ENCODE peak calls at places on chromosome 15, in four cellular contexts. One of them, this sample, is unnamed.
A peak's percentile ranks its signal among the peaks of the same experiment; 100 is the strongest.

GRCh38 chr15:32871887-32872286 is 154.1 kb downstream of the GREM1 start:
- DNase-seq in psoas muscle: no peak
- DNase-seq in heart right ventricle: no peak
- DNase-seq in OCI-LY7: no peak
- DNase-seq in this sample: no peak

GRCh38 chr15:24039683-24040082 is 352.6 kb upstream of the NDN start:
- DNase-seq in heart right ventricle: no peak
- DNase-seq in OCI-LY7: no peak
- DNase-seq in psoas muscle: no peak
- DNase-seq in this sample: no peak

GRCh38 chr15:45048784-45049631 is 26.0 kb downstream of the SORD start:
- DNase-seq in OCI-LY7: no peak
- DNase-seq in heart right ventricle: peak; percentile 7
- DNase-seq in psoas muscle: no peak
- DNase-seq in this sample: no peak

GRCh38 chr15:68681836-68682235 is 103.0 kb downstream of the CORO2B start:
- DNase-seq in psoas muscle: no peak
- DNase-seq in OCI-LY7: no peak
- DNase-seq in heart right ventricle: no peak
- DNase-seq in this sample: no peak

GRCh38 chr15:56815247-56815646 is 81.9 kb upstream of the ZNF280D start:
- DNase-seq in OCI-LY7: no peak
- DNase-seq in psoas muscle: no peak
- DNase-seq in heart right ventricle: peak; percentile 48
- DNase-seq in this sample: peak; percentile 6

GRCh38 chr15:52759969-52760368 is 30.2 kb downstream of the ONECUT1 start:
- DNase-seq in OCI-LY7: no peak
- DNase-seq in heart right ventricle: no peak
- DNase-seq in psoas muscle: no peak
- DNase-seq in this sample: no peak

GRCh38 chr15:79872358-79873017 is 24.3 kb downstream of the MTHFS start:
- DNase-seq in heart right ventricle: no peak
- DNase-seq in OCI-LY7: no peak
- DNase-seq in psoas muscle: no peak
- DNase-seq in this sample: peak; percentile 63

GRCh38 chr15:55279746-55280351 is 9.8 kb downstream of the RAB27A start:
- DNase-seq in OCI-LY7: no peak
- DNase-seq in psoas muscle: no peak
- DNase-seq in heart right ventricle: no peak
- DNase-seq in this sample: peak; percentile 84

GRCh38 chr15:58513681-58514336 is 82.0 kb downstream of the LIPC start:
- DNase-seq in OCI-LY7: no peak
- DNase-seq in psoas muscle: no peak
- DNase-seq in heart right ventricle: no peak
- DNase-seq in this sample: no peak

GRCh38 chr15:41797194-41797593 is 22.9 kb downstream of the MAPKBP1 start:
- DNase-seq in OCI-LY7: no peak
- DNase-seq in psoas muscle: no peak
- DNase-seq in heart right ventricle: no peak
- DNase-seq in this sample: no peak

GRCh38 chr15:63065262-63066234 is 23.0 kb downstream of the TPM1 start:
- DNase-seq in OCI-LY7: peak; percentile 11
- DNase-seq in heart right ventricle: no peak
- DNase-seq in psoas muscle: no peak
- DNase-seq in this sample: no peak

GRCh38 chr15:74179101-74179841 is 5.8 kb downstream of the ISLR start:
- DNase-seq in psoas muscle: peak; percentile 85
- DNase-seq in OCI-LY7: no peak
- DNase-seq in heart right ventricle: peak; percentile 78
- DNase-seq in this sample: no peak

GRCh38 chr15:63922551-63923315 is 89.0 kb upstream of the HERC1 start:
- DNase-seq in psoas muscle: no peak
- DNase-seq in OCI-LY7: no peak
- DNase-seq in heart right ventricle: no peak
- DNase-seq in this sample: no peak

GRCh38 chr15:71409541-71409940 is 294.3 kb downstream of the THSD4 start:
- DNase-seq in heart right ventricle: no peak
- DNase-seq in OCI-LY7: no peak
- DNase-seq in psoas muscle: no peak
- DNase-seq in this sample: no peak
- TF ChIP-seq CTCF in heart right ventricle: no peak
- TF ChIP-seq CTCF in OCI-LY7: no peak
- TF ChIP-seq CTCF in psoas muscle: no peak
- TF ChIP-seq CTCF in this sample: no peak

DNA sequence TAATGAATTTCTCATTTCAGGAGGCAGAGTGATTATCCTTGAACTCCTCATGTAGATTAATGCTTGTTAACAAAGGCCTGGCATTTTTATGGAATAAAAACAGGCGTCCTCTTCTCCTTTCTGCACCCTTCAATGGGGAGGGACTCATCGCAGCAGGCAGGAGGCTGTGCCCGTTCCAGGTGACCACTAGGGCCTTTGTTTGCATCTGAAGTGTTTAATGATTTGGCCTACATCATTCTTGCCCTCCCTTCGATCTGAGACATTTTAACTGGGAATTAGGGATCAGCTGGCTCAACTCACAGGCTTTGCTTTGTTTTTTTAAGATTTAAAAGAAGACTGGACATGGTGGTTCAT is 177.9 kb downstream of the ATP10A start:
- DNase-seq in heart right ventricle: no peak
- DNase-seq in psoas muscle: no peak
- DNase-seq in OCI-LY7: no peak
- DNase-seq in this sample: no peak
- TF ChIP-seq CTCF in heart right ventricle: no peak
- TF ChIP-seq CTCF in psoas muscle: no peak
- TF ChIP-seq CTCF in OCI-LY7: no peak
- TF ChIP-seq CTCF in this sample: no peak

GRCh38 chr15:90623854-90624253 is 93.3 kb upstream of the BLM start:
- DNase-seq in heart right ventricle: no peak
- DNase-seq in psoas muscle: no peak
- DNase-seq in OCI-LY7: no peak
- DNase-seq in this sample: no peak
- TF ChIP-seq CTCF in heart right ventricle: no peak
- TF ChIP-seq CTCF in psoas muscle: no peak
- TF ChIP-seq CTCF in OCI-LY7: no peak
- TF ChIP-seq CTCF in this sample: no peak

GRCh38 chr15:34342737-34343575 is at the start of the genes NOP10 and NUTM1:
- DNase-seq in OCI-LY7: peak; percentile 94
- DNase-seq in psoas muscle: peak; percentile 90
- DNase-seq in heart right ventricle: peak; percentile 93
- DNase-seq in this sample: peak; percentile 94
- TF ChIP-seq CTCF in OCI-LY7: peak; percentile 87
- TF ChIP-seq CTCF in psoas muscle: peak; percentile 93
- TF ChIP-seq CTCF in heart right ventricle: peak; percentile 92
- TF ChIP-seq CTCF in this sample: peak; percentile 91

This sample was measured in activated CD8-positive, alpha-beta T cell treated with anti-CD3 and anti-CD28 coated beads for 36 hours.